ENCODE peak calls at places on chromosomes 4 and X, in ten cellular contexts. One of them, this sample, is unnamed.

GRCh38 chr4:128854433-128854832 is 44.9 kb downstream of the JADE1 start:
- DNase-seq in osteocyte: no peak
- DNase-seq in thoracic aorta: no peak
- DNase-seq in astrocyte of the spinal cord: peak
- DNase-seq in WTC11: no peak
- DNase-seq in RWPE1: no peak
- DNase-seq in brain microvascular endothelial cell: peak
- DNase-seq in AG04450: no peak
- DNase-seq in heart left ventricle: no peak
- DNase-seq in GM13977: no peak
- DNase-seq in this sample: peak

GRCh38 chr4:118224239-118224829 is 128.5 kb downstream of the PRSS12 start:
- DNase-seq in osteocyte: no peak
- DNase-seq in thoracic aorta: no peak
- DNase-seq in astrocyte of the spinal cord: peak
- DNase-seq in WTC11: no peak
- DNase-seq in RWPE1: peak
- DNase-seq in brain microvascular endothelial cell: peak
- DNase-seq in AG04450: peak
- DNase-seq in heart left ventricle: no peak
- DNase-seq in GM13977: peak
- DNase-seq in this sample: peak

GRCh38 chrX:24495700-24496099 is 30.6 kb downstream of the PDK3 start:
- DNase-seq in osteocyte: no peak
- DNase-seq in thoracic aorta: no peak
- DNase-seq in astrocyte of the spinal cord: no peak
- DNase-seq in WTC11: no peak
- DNase-seq in RWPE1: no peak
- DNase-seq in brain microvascular endothelial cell: no peak
- DNase-seq in AG04450: no peak
- DNase-seq in heart left ventricle: no peak
- DNase-seq in GM13977: no peak
- DNase-seq in this sample: no peak

GRCh38 chr4:147901388-147901787 is 169.5 kb downstream of the ARHGAP10 start:
- DNase-seq in osteocyte: no peak
- DNase-seq in thoracic aorta: no peak
- DNase-seq in astrocyte of the spinal cord: no peak
- DNase-seq in WTC11: no peak
- DNase-seq in RWPE1: no peak
- DNase-seq in brain microvascular endothelial cell: no peak
- DNase-seq in AG04450: no peak
- DNase-seq in heart left ventricle: no peak
- DNase-seq in GM13977: no peak
- DNase-seq in this sample: no peak

GRCh38 chr4:39324897-39325613 is 41.1 kb downstream of the RFC1 start:
- DNase-seq in osteocyte: no peak
- DNase-seq in thoracic aorta: no peak
- DNase-seq in astrocyte of the spinal cord: no peak
- DNase-seq in WTC11: no peak
- DNase-seq in RWPE1: no peak
- DNase-seq in brain microvascular endothelial cell: no peak
- DNase-seq in AG04450: no peak
- DNase-seq in heart left ventricle: no peak
- DNase-seq in GM13977: no peak
- DNase-seq in this sample: no peak

GRCh38 chr4:40576651-40577480 is 52.8 kb downstream of the RBM47 start:
- DNase-seq in osteocyte: no peak
- DNase-seq in thoracic aorta: peak
- DNase-seq in astrocyte of the spinal cord: peak
- DNase-seq in WTC11: no peak
- DNase-seq in RWPE1: peak
- DNase-seq in brain microvascular endothelial cell: peak
- DNase-seq in AG04450: peak
- DNase-seq in heart left ventricle: peak
- DNase-seq in GM13977: peak
- DNase-seq in this sample: peak

GRCh38 chrX:67543818-67544217 is at the start of gene AR:
- DNase-seq in osteocyte: peak
- DNase-seq in thoracic aorta: no peak
- DNase-seq in astrocyte of the spinal cord: peak
- DNase-seq in WTC11: peak
- DNase-seq in RWPE1: no peak
- DNase-seq in brain microvascular endothelial cell: peak
- DNase-seq in AG04450: peak
- DNase-seq in heart left ventricle: peak
- DNase-seq in GM13977: no peak
- DNase-seq in this sample: no peak

GRCh38 chr4:31071807-31072486 is 351.8 kb downstream of the PCDH7 start:
- DNase-seq in osteocyte: no peak
- DNase-seq in thoracic aorta: no peak
- DNase-seq in astrocyte of the spinal cord: no peak
- DNase-seq in WTC11: no peak
- DNase-seq in RWPE1: no peak
- DNase-seq in brain microvascular endothelial cell: no peak
- DNase-seq in AG04450: no peak
- DNase-seq in heart left ventricle: no peak
- DNase-seq in GM13977: no peak
- DNase-seq in this sample: no peak

GRCh38 chr4:7387925-7388324 is 46.8 kb downstream of the PSAPL1 start:
- DNase-seq in osteocyte: peak
- DNase-seq in thoracic aorta: no peak
- DNase-seq in astrocyte of the spinal cord: no peak
- DNase-seq in WTC11: no peak
- DNase-seq in RWPE1: no peak
- DNase-seq in brain microvascular endothelial cell: no peak
- DNase-seq in AG04450: no peak
- DNase-seq in heart left ventricle: peak
- DNase-seq in GM13977: no peak
- DNase-seq in this sample: no peak

GRCh38 chr4:7390366-7390765 is 44.4 kb downstream of the PSAPL1 start:
- DNase-seq in osteocyte: peak
- DNase-seq in thoracic aorta: no peak
- DNase-seq in astrocyte of the spinal cord: no peak
- DNase-seq in WTC11: no peak
- DNase-seq in RWPE1: no peak
- DNase-seq in brain microvascular endothelial cell: no peak
- DNase-seq in AG04450: no peak
- DNase-seq in heart left ventricle: peak
- DNase-seq in GM13977: no peak
- DNase-seq in this sample: no peak

GRCh38 chr4:7389719-7390118 is 45.0 kb downstream of the PSAPL1 start:
- DNase-seq in osteocyte: no peak
- DNase-seq in thoracic aorta: no peak
- DNase-seq in astrocyte of the spinal cord: no peak
- DNase-seq in WTC11: no peak
- DNase-seq in RWPE1: no peak
- DNase-seq in brain microvascular endothelial cell: no peak
- DNase-seq in AG04450: no peak
- DNase-seq in heart left ventricle: peak
- DNase-seq in GM13977: no peak
- DNase-seq in this sample: no peak

GRCh38 chr4:7389101-7389701 is 45.5 kb downstream of the PSAPL1 start:
- DNase-seq in osteocyte: peak
- DNase-seq in thoracic aorta: no peak
- DNase-seq in astrocyte of the spinal cord: no peak
- DNase-seq in WTC11: no peak
- DNase-seq in RWPE1: no peak
- DNase-seq in brain microvascular endothelial cell: no peak
- DNase-seq in AG04450: no peak
- DNase-seq in heart left ventricle: no peak
- DNase-seq in GM13977: no peak
- DNase-seq in this sample: no peak

GRCh38 chr4:7388627-7389026 is 46.1 kb downstream of the PSAPL1 start:
- DNase-seq in osteocyte: peak
- DNase-seq in thoracic aorta: no peak
- DNase-seq in astrocyte of the spinal cord: no peak
- DNase-seq in WTC11: no peak
- DNase-seq in RWPE1: no peak
- DNase-seq in brain microvascular endothelial cell: no peak
- DNase-seq in AG04450: no peak
- DNase-seq in heart left ventricle: no peak
- DNase-seq in GM13977: no peak
- DNase-seq in this sample: no peak
- TF ChIP-seq CTCF in osteocyte: no peak
- TF ChIP-seq CTCF in thoracic aorta: no peak
- TF ChIP-seq CTCF in astrocyte of the spinal cord: no peak
- TF ChIP-seq CTCF in WTC11: no peak
- TF ChIP-seq CTCF in RWPE1: no peak
- TF ChIP-seq CTCF in brain microvascular endothelial cell: no peak
- TF ChIP-seq CTCF in AG04450: no peak
- TF ChIP-seq CTCF in heart left ventricle: no peak
- TF ChIP-seq CTCF in GM13977: no peak
- TF ChIP-seq CTCF in this sample: no peak

GRCh38 chr4:152776352-152776751 is 3.2 kb downstream of the TIGD4 start:
- DNase-seq in osteocyte: no peak
- DNase-seq in thoracic aorta: no peak
- DNase-seq in astrocyte of the spinal cord: no peak
- DNase-seq in WTC11: no peak
- DNase-seq in RWPE1: peak
- DNase-seq in brain microvascular endothelial cell: peak
- DNase-seq in AG04450: no peak
- DNase-seq in heart left ventricle: no peak
- DNase-seq in GM13977: no peak
- DNase-seq in this sample: no peak

GRCh38 chr4:152778656-152779512 is 646 bp downstream of the TIGD4 start:
- DNase-seq in osteocyte: no peak
- DNase-seq in thoracic aorta: no peak
- DNase-seq in astrocyte of the spinal cord: peak
- DNase-seq in WTC11: peak
- DNase-seq in RWPE1: peak
- DNase-seq in brain microvascular endothelial cell: peak
- DNase-seq in AG04450: no peak
- DNase-seq in heart left ventricle: no peak
- DNase-seq in GM13977: peak
- DNase-seq in this sample: peak

GRCh38 chr4:152777488-152777887 is 2.0 kb downstream of the TIGD4 start:
- DNase-seq in osteocyte: no peak
- DNase-seq in thoracic aorta: no peak
- DNase-seq in astrocyte of the spinal cord: no peak
- DNase-seq in WTC11: no peak
- DNase-seq in RWPE1: no peak
- DNase-seq in brain microvascular endothelial cell: no peak
- DNase-seq in AG04450: no peak
- DNase-seq in heart left ventricle: no peak
- DNase-seq in GM13977: no peak
- DNase-seq in this sample: no peak

GRCh38 chr4:152780267-152780811 is 585 bp downstream of the ARFIP1 start:
- DNase-seq in osteocyte: no peak
- DNase-seq in thoracic aorta: no peak
- DNase-seq in astrocyte of the spinal cord: no peak
- DNase-seq in WTC11: no peak
- DNase-seq in RWPE1: peak
- DNase-seq in brain microvascular endothelial cell: peak
- DNase-seq in AG04450: no peak
- DNase-seq in heart left ventricle: peak
- DNase-seq in GM13977: no peak
- DNase-seq in this sample: no peak

DNA sequence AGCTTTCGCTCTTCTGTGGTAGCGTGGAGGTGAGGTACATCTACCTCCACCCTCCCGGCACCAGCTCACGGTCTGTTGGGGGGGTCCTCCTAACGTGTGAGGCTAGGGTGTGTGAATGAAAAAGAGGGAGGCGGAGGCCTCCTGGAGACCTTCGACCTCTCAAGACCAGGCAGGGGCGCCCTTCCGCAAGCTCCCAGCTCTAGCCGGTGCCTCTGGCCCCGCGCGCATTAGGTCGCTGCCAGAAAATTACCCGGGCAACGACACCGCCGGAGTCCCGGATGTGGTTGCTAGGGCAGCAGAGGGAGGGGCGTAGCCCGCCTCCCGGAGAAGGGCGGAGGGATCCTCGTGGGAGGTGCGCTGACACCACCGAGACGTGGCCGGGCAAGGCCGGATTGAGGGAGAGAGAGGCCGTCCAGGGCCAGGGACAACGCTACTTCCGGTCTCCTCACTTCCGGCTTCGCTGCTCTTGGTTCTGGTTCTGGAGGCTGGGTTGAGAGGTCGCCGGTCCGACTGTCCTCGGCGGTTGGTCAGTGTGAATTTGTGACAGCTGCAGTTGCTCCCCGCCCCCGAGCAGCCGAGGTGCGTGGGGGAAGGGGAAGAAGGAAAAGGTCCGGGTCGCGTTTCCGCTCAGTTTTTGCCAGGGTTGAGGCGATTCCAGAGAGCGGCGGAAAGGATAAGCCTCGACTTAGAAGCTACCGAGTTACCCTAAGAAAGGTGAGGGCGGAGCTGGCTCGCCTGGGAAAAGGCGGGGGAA is at the start of the genes ARFIP1 and TIGD4:
- DNase-seq in osteocyte: peak
- DNase-seq in thoracic aorta: peak
- DNase-seq in astrocyte of the spinal cord: peak
- DNase-seq in WTC11: peak
- DNase-seq in RWPE1: peak
- DNase-seq in brain microvascular endothelial cell: peak
- DNase-seq in AG04450: peak
- DNase-seq in heart left ventricle: peak
- DNase-seq in GM13977: peak
- DNase-seq in this sample: peak
- TF ChIP-seq CTCF in osteocyte: peak
- TF ChIP-seq CTCF in thoracic aorta: no peak
- TF ChIP-seq CTCF in astrocyte of the spinal cord: peak
- TF ChIP-seq CTCF in WTC11: no peak
- TF ChIP-seq CTCF in RWPE1: peak
- TF ChIP-seq CTCF in brain microvascular endothelial cell: peak
- TF ChIP-seq CTCF in AG04450: peak
- TF ChIP-seq CTCF in heart left ventricle: no peak
- TF ChIP-seq CTCF in GM13977: peak
- TF ChIP-seq CTCF in this sample: peak

DNA sequence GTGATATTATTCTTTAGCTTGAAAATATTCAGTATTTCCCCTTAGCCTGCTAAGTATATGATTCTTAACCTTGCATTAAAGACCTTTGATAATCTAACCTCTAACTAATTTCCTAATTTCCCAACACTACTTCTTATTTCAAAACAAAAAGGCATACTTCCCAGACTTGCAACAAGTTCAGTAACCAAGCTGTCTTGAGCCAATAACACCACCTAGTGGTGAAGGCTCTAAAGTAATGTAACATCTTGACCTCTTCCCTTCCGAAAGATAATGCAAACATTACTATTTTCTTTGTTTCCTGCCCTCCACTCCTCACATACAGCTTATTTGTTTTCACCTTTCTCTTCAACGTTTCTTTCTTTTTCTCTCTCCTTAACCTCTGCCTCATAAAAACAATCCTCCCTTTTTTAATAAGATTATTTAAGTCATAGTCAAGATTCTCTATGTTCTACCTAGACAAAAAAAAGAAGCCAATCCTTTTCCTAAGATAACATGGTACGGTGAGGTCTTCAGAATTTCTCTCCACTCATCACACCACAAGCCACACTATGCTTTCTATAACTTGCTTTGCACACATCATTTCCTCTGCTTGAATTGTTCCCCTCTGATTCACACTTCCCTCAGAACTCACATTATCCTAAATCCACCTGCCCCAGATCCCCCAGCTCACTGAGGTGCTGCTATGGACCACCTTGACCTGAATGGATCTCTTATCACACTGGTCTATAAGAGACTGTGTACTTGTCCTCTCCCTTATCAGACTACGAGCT is 3.5 kb downstream of the FAT1 start:
- DNase-seq in osteocyte: no peak
- DNase-seq in thoracic aorta: no peak
- DNase-seq in astrocyte of the spinal cord: peak
- DNase-seq in WTC11: no peak
- DNase-seq in RWPE1: no peak
- DNase-seq in brain microvascular endothelial cell: peak
- DNase-seq in AG04450: no peak
- DNase-seq in heart left ventricle: no peak
- DNase-seq in GM13977: no peak
- DNase-seq in this sample: no peak
- TF ChIP-seq CTCF in osteocyte: peak
- TF ChIP-seq CTCF in thoracic aorta: peak
- TF ChIP-seq CTCF in astrocyte of the spinal cord: peak
- TF ChIP-seq CTCF in WTC11: peak
- TF ChIP-seq CTCF in RWPE1: peak
- TF ChIP-seq CTCF in brain microvascular endothelial cell: peak
- TF ChIP-seq CTCF in AG04450: peak
- TF ChIP-seq CTCF in heart left ventricle: no peak
- TF ChIP-seq CTCF in GM13977: peak
- TF ChIP-seq CTCF in this sample: no peak

GRCh38 chr4:81486502-81486901 is 14.8 kb upstream of the RASGEF1B start:
- DNase-seq in osteocyte: no peak
- DNase-seq in thoracic aorta: no peak
- DNase-seq in astrocyte of the spinal cord: no peak
- DNase-seq in WTC11: no peak
- DNase-seq in RWPE1: no peak
- DNase-seq in brain microvascular endothelial cell: no peak
- DNase-seq in AG04450: no peak
- DNase-seq in heart left ventricle: no peak
- DNase-seq in GM13977: no peak
- DNase-seq in this sample: no peak

GRCh38 chr4:81490761-81491160 is 19.1 kb upstream of the RASGEF1B start:
- DNase-seq in osteocyte: no peak
- DNase-seq in thoracic aorta: no peak
- DNase-seq in astrocyte of the spinal cord: no peak
- DNase-seq in WTC11: no peak
- DNase-seq in RWPE1: no peak
- DNase-seq in brain microvascular endothelial cell: no peak
- DNase-seq in AG04450: no peak
- DNase-seq in heart left ventricle: no peak
- DNase-seq in GM13977: no peak
- DNase-seq in this sample: no peak

GRCh38 chr4:81482344-81482743 is 10.6 kb upstream of the RASGEF1B start:
- DNase-seq in osteocyte: no peak
- DNase-seq in thoracic aorta: no peak
- DNase-seq in astrocyte of the spinal cord: no peak
- DNase-seq in WTC11: no peak
- DNase-seq in RWPE1: no peak
- DNase-seq in brain microvascular endothelial cell: no peak
- DNase-seq in AG04450: no peak
- DNase-seq in heart left ventricle: no peak
- DNase-seq in GM13977: no peak
- DNase-seq in this sample: no peak

GRCh38 chr4:81481151-81481550 is 9.4 kb upstream of the RASGEF1B start:
- DNase-seq in osteocyte: no peak
- DNase-seq in thoracic aorta: no peak
- DNase-seq in astrocyte of the spinal cord: no peak
- DNase-seq in WTC11: no peak
- DNase-seq in RWPE1: no peak
- DNase-seq in brain microvascular endothelial cell: no peak
- DNase-seq in AG04450: no peak
- DNase-seq in heart left ventricle: no peak
- DNase-seq in GM13977: no peak
- DNase-seq in this sample: no peak

DNA sequence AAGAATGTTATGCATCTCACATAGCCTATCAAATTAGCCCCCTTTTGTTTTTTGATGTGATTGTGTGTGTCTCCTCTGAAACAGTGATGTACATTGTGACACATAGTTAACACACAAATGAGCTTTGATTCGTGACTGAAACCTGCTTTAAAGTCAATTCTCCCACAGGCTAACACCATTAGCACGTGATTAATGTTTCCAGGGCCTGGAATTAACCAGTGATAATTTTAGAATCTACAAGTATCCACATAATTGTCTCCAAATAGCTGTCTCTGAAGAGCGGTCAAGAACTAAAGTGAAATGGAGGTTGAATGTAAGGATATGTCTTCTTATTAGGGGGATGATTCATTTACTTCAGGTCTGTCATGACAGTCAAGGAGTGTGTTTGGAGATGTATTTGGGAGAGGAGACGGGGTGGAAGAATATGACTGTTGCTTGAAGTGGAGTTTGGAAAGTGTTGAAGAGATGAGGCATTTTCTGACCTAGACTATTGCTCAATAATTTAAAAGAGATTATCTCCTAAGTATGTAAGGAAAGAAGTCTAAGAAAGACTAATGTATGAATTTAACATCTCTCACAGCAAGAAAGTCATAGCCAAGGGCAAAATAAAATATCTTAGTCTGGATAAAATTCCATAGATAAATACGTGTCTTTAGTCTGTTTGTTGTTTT is 13.7 kb upstream of the RASGEF1B start:
- DNase-seq in osteocyte: no peak
- DNase-seq in thoracic aorta: no peak
- DNase-seq in astrocyte of the spinal cord: no peak
- DNase-seq in WTC11: no peak
- DNase-seq in RWPE1: no peak
- DNase-seq in brain microvascular endothelial cell: no peak
- DNase-seq in AG04450: no peak
- DNase-seq in heart left ventricle: no peak
- DNase-seq in GM13977: no peak
- DNase-seq in this sample: no peak
- TF ChIP-seq CTCF in osteocyte: no peak
- TF ChIP-seq CTCF in thoracic aorta: no peak
- TF ChIP-seq CTCF in astrocyte of the spinal cord: no peak
- TF ChIP-seq CTCF in WTC11: no peak
- TF ChIP-seq CTCF in RWPE1: no peak
- TF ChIP-seq CTCF in brain microvascular endothelial cell: no peak
- TF ChIP-seq CTCF in AG04450: no peak
- TF ChIP-seq CTCF in heart left ventricle: no peak
- TF ChIP-seq CTCF in GM13977: no peak
- TF ChIP-seq CTCF in this sample: no peak